ENCODE peak calls at places on chromosome 11, in eight cellular contexts. U, X, V, L, A, W, F and C are unnamed samples.

GRCh38 chr11:28463826-28464225 is 355.6 kb downstream of the METTL15 start:
- DNase-seq in A (no peak), X (no peak), U (no peak), F (no peak), W (no peak), V (no peak), L (no peak), C (no peak)

GRCh38 chr11:76916712-76917111 is 56.0 kb downstream of the ACER3 start:
- DNase-seq in V (no peak), A (no peak), F (no peak), X (no peak), W (no peak), L (no peak), U (no peak), C (no peak)

GRCh38 chr11:86162257-86162656 is 82.3 kb upstream of the EED start:
- DNase-seq in X (no peak), W (no peak), F (no peak), U (no peak), V (no peak), L (no peak), A (no peak), C (no peak)

GRCh38 chr11:85875505-85875904 is 20.3 kb downstream of the CCDC83 start:
- DNase-seq in F (no peak), W (no peak), A (no peak), V (no peak), U (no peak), L (no peak), X (no peak), C (no peak)

GRCh38 chr11:126530416-126530815 is 174.9 kb downstream of the ST3GAL4 start:
- DNase-seq in L (no peak), W (no peak), X (no peak), U (no peak), F (no peak), A (no peak), V (no peak), C (no peak)

GRCh38 chr11:3826721-3827120 is 14.0 kb downstream of the RHOG start:
- DNase-seq in W (no peak), F (peak), U (no peak), L (no peak), A (no peak), X (no peak), V (no peak), C (no peak)

GRCh38 chr11:99066609-99067008 is 45.9 kb downstream of the CNTN5 start:
- DNase-seq in V (no peak), U (peak), X (no peak), F (no peak), L (no peak), A (no peak), W (peak), C (no peak)

GRCh38 chr11:128424867-128425285 is 162.5 kb downstream of the ETS1 start:
- DNase-seq in W (no peak), U (no peak), L (no peak), F (no peak), X (peak), V (no peak), A (no peak), C (no peak)

GRCh38 chr11:45754261-45754709 is 50.7 kb upstream of the SLC35C1 start:
- DNase-seq in A (no peak), W (no peak), L (no peak), V (no peak), X (peak), F (no peak), U (no peak), C (no peak)

GRCh38 chr11:74466916-74467885 is at the start of gene KCNE3:
- DNase-seq in F (no peak), A (no peak), V (no peak), W (no peak), X (no peak), U (no peak), L (no peak), C (no peak)

GRCh38 chr11:43736502-43737193 is 56.1 kb downstream of the HSD17B12 start:
- DNase-seq in W (no peak), U (no peak), F (no peak), L (no peak), V (no peak), X (peak), A (peak), C (no peak)

GRCh38 chr11:108727665-108728064 is 62.8 kb downstream of the DDX10 start:
- DNase-seq in X (no peak), U (no peak), L (no peak), W (no peak), V (no peak), F (no peak), A (no peak), C (no peak)

GRCh38 chr11:12103411-12104225 is 6.8 kb upstream of the MICAL2 start:
- DNase-seq in W (no peak), A (no peak), V (no peak), F (no peak), L (no peak), X (no peak), U (no peak), C (no peak)

GRCh38 chr11:4087551-4087950 is 7.0 kb upstream of the RRM1 start:
- DNase-seq in W (no peak), V (no peak), F (no peak), X (peak), A (no peak), L (no peak), U (no peak), C (no peak)

GRCh38 chr11:73185680-73186293 is 32.3 kb upstream of the P2RY2 start:
- DNase-seq in U (no peak), V (no peak), A (peak), W (no peak), L (no peak), F (no peak), X (no peak), C (no peak)

GRCh38 chr11:10401696-10402392 is 53.2 kb upstream of the AMPD3 start:
- DNase-seq in L (no peak), A (no peak), U (no peak), V (no peak), X (no peak), F (no peak), W (no peak), C (no peak)